ENCODE peak calls at places on chromosomes 4 and X, in five cellular contexts. W is HCT116, M is hepatocyte, X is fibroblast of lung, V is HepG2. I is an unnamed sample. For H3K36me3, the result is how much of the 10 kb centered on the place peaks cover.

GRCh38 chrX:140672840-140673731 is 36.5 kb upstream of the LINC00632 start:
- DNase-seq in M (peak), X (no peak), V (peak), W (no peak), I (no peak)

GRCh38 chr4:8045909-8046308 is 106.2 kb upstream of the AFAP1 start:
- DNase-seq in M (no peak), V (no peak), X (no peak), W (no peak), I (no peak)

GRCh38 chrX:1587161-1587560 is 4.2 kb upstream of the AKAP17A start:
- DNase-seq in M (no peak), W (no peak), V (no peak), X (no peak), I (no peak)

GRCh38 chr4:128403586-128403985 is 116.0 kb upstream of the PGRMC2 start:
- DNase-seq in W (no peak), X (no peak), V (no peak), M (no peak), I (no peak)

GRCh38 chrX:134443020-134443419 is 16.9 kb upstream of the HPRT1 start:
- DNase-seq in X (no peak), M (no peak), V (no peak), W (no peak), I (no peak)

GRCh38 chr4:79576480-79576803 is 168.4 kb upstream of the GK2 start:
- DNase-seq in V (peak), X (peak), M (peak), W (no peak), I (no peak)

GRCh38 chr4:41305486-41305885 is 48.8 kb downstream of the UCHL1 start:
- DNase-seq in W (no peak), X (no peak), M (no peak), V (no peak), I (no peak)

GRCh38 chr4:65791807-65792308 is 121.6 kb upstream of the EPHA5 start:
- DNase-seq in W (no peak), V (no peak), M (peak), X (no peak), I (no peak)

GRCh38 chr4:673349-674091 is 556 bp downstream of the ATP5ME start:
- DNase-seq in V (peak), W (no peak), X (no peak), M (peak), I (no peak)

GRCh38 chr4:138736362-138736761 is 279.2 kb upstream of the NOCT start:
- DNase-seq in M (no peak), V (no peak), X (peak), W (no peak), I (no peak)

GRCh38 chrX:133215017-133215416 is 3.1 kb downstream of the TFDP3 start:
- DNase-seq in X (no peak), V (no peak), W (no peak), M (no peak), I (no peak)

GRCh38 chrX:154485150-154486051 is 1.0 kb downstream of the UBL4A start:
- DNase-seq in M (no peak), W (no peak), X (no peak), V (no peak), I (peak)

GRCh38 chr4:117491531-117491930 is 406.2 kb upstream of the TRAM1L1 start:
- DNase-seq in M (no peak), X (no peak), W (no peak), V (no peak), I (no peak)

GRCh38 chr4:42397256-42397634 is at the start of gene SHISA3:
- DNase-seq in W (no peak), X (peak), M (peak), V (no peak), I (no peak)

DNA sequence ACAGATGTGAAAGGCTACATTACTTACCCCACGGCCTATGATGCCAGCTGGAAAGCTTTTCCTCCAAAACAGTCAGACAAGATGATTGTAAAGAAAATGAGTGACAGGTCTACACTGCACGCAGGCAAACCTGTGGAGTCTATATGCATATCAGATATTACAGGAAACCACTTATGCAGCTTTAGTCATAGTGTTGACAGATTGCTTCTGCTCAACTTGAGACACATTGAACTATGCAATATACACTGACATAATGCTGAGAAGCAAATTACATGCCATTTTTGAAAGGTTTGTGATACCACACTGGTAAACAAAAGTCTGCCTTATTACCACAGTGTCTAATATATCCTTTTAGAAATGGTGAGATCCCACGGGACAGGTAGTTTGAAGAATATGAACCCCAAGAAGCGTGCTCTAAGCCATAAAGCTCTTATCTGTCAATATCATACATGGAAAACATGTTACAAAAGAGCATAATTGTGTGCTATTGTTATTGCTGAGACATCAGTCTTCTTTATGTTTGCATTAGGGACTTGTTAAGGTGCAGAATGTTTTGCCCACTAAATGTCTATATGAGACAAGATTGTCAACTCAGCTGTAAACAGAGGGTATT is 1835.8 kb upstream of the TENM3 start:
- DNase-seq in X (no peak), W (no peak), V (no peak), M (no peak), I (no peak)
- TF ChIP-seq EZH2 in X (no peak), W (no peak), V (no peak), M (no peak), I (no peak)

GRCh38 chr4:77721073-77721472 is 98.1 kb downstream of the CNOT6L start:
- DNase-seq in V (no peak), X (no peak), W (no peak), M (no peak), I (no peak)
- H3K36me3 ChIP-seq in V (under half), X (under half), W (under half), M (under half), I (under half)

GRCh38 chr4:47031713-47032404 is 492 bp downstream of the GABRB1 start:
- DNase-seq in M (peak), X (no peak), W (no peak), V (no peak), I (no peak)
- TF ChIP-seq EZH2 in M (no peak), X (no peak), W (no peak), V (no peak), I (no peak)

GRCh38 chr4:39821951-39822350 is 124.0 kb downstream of the UBE2K start:
- DNase-seq in W (no peak), V (no peak), M (no peak), X (no peak), I (no peak)
- H3K36me3 ChIP-seq in W (under half), V (under half), M (under half), X (under half), I (under half)

DNA sequence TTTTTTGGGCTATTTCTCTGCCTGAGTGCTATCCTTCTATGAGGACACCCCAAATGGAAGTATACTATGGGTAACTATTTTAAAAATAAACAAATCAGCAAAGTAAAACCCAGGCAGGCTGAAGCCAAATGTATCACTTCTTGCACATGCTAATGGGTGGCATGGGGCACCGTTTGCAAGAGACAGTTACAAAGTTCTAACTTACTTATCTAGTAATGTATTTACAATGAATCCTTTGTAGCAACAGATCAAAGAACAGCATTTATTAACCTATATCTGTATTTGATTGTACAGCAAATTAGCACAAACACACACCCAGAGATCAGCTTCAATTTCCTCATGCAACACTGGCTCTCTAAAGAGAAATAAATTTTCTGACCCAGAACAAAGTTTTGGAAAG is 225.5 kb downstream of the ZNF674 start:
- DNase-seq in W (no peak), X (no peak), V (peak), M (no peak), I (no peak)
- TF ChIP-seq EZH2 in W (no peak), X (no peak), V (no peak), M (no peak), I (no peak)

GRCh38 chrX:48598645-48599044 is 1.4 kb downstream of the WDR13 start:
- DNase-seq in W (no peak), X (no peak), M (no peak), V (no peak), I (no peak)

GRCh38 chrX:48599341-48599740 is 2.0 kb downstream of the WDR13 start:
- DNase-seq in V (no peak), W (no peak), M (no peak), X (no peak), I (no peak)

GRCh38 chrX:48600226-48600625 is 2.9 kb downstream of the WDR13 start:
- DNase-seq in X (no peak), V (no peak), M (no peak), W (no peak), I (no peak)

GRCh38 chrX:48604701-48605100 is 7.4 kb downstream of the WDR13 start:
- DNase-seq in M (no peak), W (no peak), X (no peak), V (no peak), I (no peak)

GRCh38 chrX:48601741-48602394 is 4.6 kb downstream of the WDR13 start:
- DNase-seq in X (no peak), W (no peak), V (no peak), M (no peak), I (no peak)
- H3K36me3 ChIP-seq in X (under half), W (under half), V (under half), M (under half), I (under half)

GRCh38 chr4:56505269-56506109 is at the start of gene ARL9:
- DNase-seq in X (peak), V (no peak), W (no peak), M (peak), I (no peak)
- TF ChIP-seq EZH2 in X (no peak), V (no peak), W (no peak), M (no peak), I (no peak)

GRCh38 chrX:41131766-41132165 is 46.5 kb downstream of the USP9X start:
- DNase-seq in M (no peak), W (no peak), X (no peak), V (no peak), I (no peak)
- H3K36me3 ChIP-seq in M (under half), W (under half), X (under half), V (under half), I (under half)

GRCh38 chr4:86876894-86877685 is 15.1 kb downstream of the C4orf36 start:
- DNase-seq in W (no peak), V (no peak), X (no peak), M (no peak), I (no peak)
- TF ChIP-seq EZH2 in W (no peak), V (no peak), X (no peak), M (no peak), I (no peak)